ENCODE peak calls at places on chromosomes 11 and 22, in ten cellular contexts. L is NCI-H345; J is Peyer's patch; I is NB4; N is RWPE1; O is activated T-helper 9 cell treated with anti-CD3 and anti-CD28 coated beads, Interleukin-2, amount 50 U/mL, for 16 hours; D is B cell; G is GM12864; P is EH; W is nucleus accumbens. Q is an unnamed sample.

GRCh38 chr22:17116931-17117330 is 4.2 kb downstream of the TMEM121B start:
- DNase-seq in L (no peak), J (no peak), I (peak), N (no peak), O (no peak), D (no peak), G (no peak), P (no peak), W (no peak), Q (no peak)

GRCh38 chr22:33922268-33922667 is 2.0 kb upstream of the LARGE1 start:
- DNase-seq in L (peak), J (peak), I (no peak), N (no peak), O (no peak), D (no peak), G (no peak), P (peak), W (no peak), Q (peak)

GRCh38 chr11:64391839-64392238 is 32.9 kb downstream of the RPS6KA4 start:
- DNase-seq in L (no peak), J (no peak), I (no peak), N (no peak), O (no peak), D (no peak), G (no peak), P (no peak), W (no peak), Q (no peak)

GRCh38 chr11:1628506-1629325 is 859 bp upstream of the KRTAP5-5 start:
- DNase-seq in L (peak), J (peak), I (peak), N (peak), O (peak), D (peak), G (no peak), P (peak), W (peak), Q (peak)

GRCh38 chr11:8013833-8014232 is 26.7 kb downstream of the EIF3F start:
- DNase-seq in L (no peak), J (no peak), I (no peak), N (no peak), O (no peak), D (no peak), G (no peak), P (no peak), W (no peak), Q (no peak)

GRCh38 chr11:119107538-119108150 is 500 bp downstream of the C2CD2L start:
- DNase-seq in L (no peak), J (no peak), I (peak), N (peak), O (no peak), D (peak), G (no peak), P (peak), W (no peak), Q (peak)

GRCh38 chr22:50259302-50259701 is 2.2 kb downstream of the MAPK12 start:
- DNase-seq in L (no peak), J (no peak), I (no peak), N (no peak), O (no peak), D (no peak), G (no peak), P (no peak), W (no peak), Q (no peak)

GRCh38 chr11:60343094-60343704 is 16.1 kb downstream of the MS4A6E start:
- DNase-seq in L (no peak), J (no peak), I (peak), N (no peak), O (no peak), D (no peak), G (no peak), P (no peak), W (no peak), Q (no peak)

GRCh38 chr11:57399221-57399620 is 8.8 kb upstream of the PRG2 start:
- DNase-seq in L (no peak), J (no peak), I (no peak), N (peak), O (no peak), D (no peak), G (no peak), P (no peak), W (no peak), Q (no peak)

Q was measured in colonic mucosa.